ENCODE peak calls at places on chromosomes 1 and 21, in seven cellular contexts. I, M, L, P, U, C and Q are unnamed samples.

GRCh38 chr21:39385299-39386145 is 36.6 kb upstream of the HMGN1 start:
- DNase-seq in I (no peak), M (peak; percentile 90), L (no peak), P (peak; percentile 41), U (peak; percentile 90), C (peak; percentile 82), Q (peak; percentile 45)

GRCh38 chr1:232973652-232974611 is 23.5 kb downstream of the NTPCR start:
- DNase-seq in I (no peak), M (no peak), L (no peak), P (no peak), U (no peak), C (no peak), Q (no peak)

GRCh38 chr1:116558140-116558549 is 12.7 kb downstream of the CD58 start:
- DNase-seq in I (no peak), M (no peak), L (no peak), P (no peak), U (no peak), C (no peak), Q (no peak)

GRCh38 chr1:20661235-20662109 is at the start of gene DDOST:
- DNase-seq in I (peak; percentile 97), M (peak; percentile 97), L (peak; percentile 99), P (peak; percentile 90), U (peak; percentile 97), C (peak; percentile 94), Q (peak; percentile 99)

GRCh38 chr1:97603776-97604175 is 317.1 kb downstream of the DPYD start:
- DNase-seq in I (no peak), M (no peak), L (no peak), P (no peak), U (no peak), C (no peak), Q (no peak)

GRCh38 chr1:174114788-174115448 is 44.4 kb upstream of the RABGAP1L start:
- DNase-seq in I (peak; percentile 59), M (no peak), L (peak; percentile 87), P (no peak), U (peak; percentile 50), C (no peak), Q (peak; percentile 19)

GRCh38 chr1:27157194-27157593 is 2.3 kb upstream of the SLC9A1 start:
- DNase-seq in I (no peak), M (no peak), L (no peak), P (no peak), U (no peak), C (no peak), Q (no peak)

GRCh38 chr1:107668762-107669161 is 296.2 kb downstream of the VAV3 start:
- DNase-seq in I (no peak), M (no peak), L (no peak), P (no peak), U (no peak), C (no peak), Q (no peak)

GRCh38 chr1:193706763-193707162 is 520.4 kb upstream of the B3GALT2 start:
- DNase-seq in I (no peak), M (no peak), L (no peak), P (no peak), U (no peak), C (no peak), Q (no peak)

GRCh38 chr21:17782051-17782450 is 37.1 kb downstream of the C21orf91 start:
- DNase-seq in I (no peak), M (no peak), L (no peak), P (no peak), U (no peak), C (no peak), Q (no peak)

GRCh38 chr1:240611619-240612490 is at the start of gene GREM2:
- DNase-seq in I (peak; percentile 56), M (peak; percentile 58), L (peak; percentile 75), P (peak; percentile 19), U (peak; percentile 70), C (peak; percentile 77), Q (peak; percentile 55)

GRCh38 chr1:116435806-116436486 is 62.9 kb downstream of the ATP1A1 start:
- DNase-seq in I (no peak), M (no peak), L (no peak), P (no peak), U (no peak), C (no peak), Q (no peak)

GRCh38 chr1:183346276-183346732 is 71.9 kb downstream of the NMNAT2 start:
- DNase-seq in I (no peak), M (no peak), L (no peak), P (no peak), U (no peak), C (no peak), Q (no peak)

GRCh38 chr1:112298558-112298957 is 97.5 kb upstream of the CTTNBP2NL start:
- DNase-seq in I (peak; percentile 26), M (peak; percentile 62), L (peak; percentile 82), P (no peak), U (peak; percentile 58), C (no peak), Q (peak; percentile 76)

DNA sequence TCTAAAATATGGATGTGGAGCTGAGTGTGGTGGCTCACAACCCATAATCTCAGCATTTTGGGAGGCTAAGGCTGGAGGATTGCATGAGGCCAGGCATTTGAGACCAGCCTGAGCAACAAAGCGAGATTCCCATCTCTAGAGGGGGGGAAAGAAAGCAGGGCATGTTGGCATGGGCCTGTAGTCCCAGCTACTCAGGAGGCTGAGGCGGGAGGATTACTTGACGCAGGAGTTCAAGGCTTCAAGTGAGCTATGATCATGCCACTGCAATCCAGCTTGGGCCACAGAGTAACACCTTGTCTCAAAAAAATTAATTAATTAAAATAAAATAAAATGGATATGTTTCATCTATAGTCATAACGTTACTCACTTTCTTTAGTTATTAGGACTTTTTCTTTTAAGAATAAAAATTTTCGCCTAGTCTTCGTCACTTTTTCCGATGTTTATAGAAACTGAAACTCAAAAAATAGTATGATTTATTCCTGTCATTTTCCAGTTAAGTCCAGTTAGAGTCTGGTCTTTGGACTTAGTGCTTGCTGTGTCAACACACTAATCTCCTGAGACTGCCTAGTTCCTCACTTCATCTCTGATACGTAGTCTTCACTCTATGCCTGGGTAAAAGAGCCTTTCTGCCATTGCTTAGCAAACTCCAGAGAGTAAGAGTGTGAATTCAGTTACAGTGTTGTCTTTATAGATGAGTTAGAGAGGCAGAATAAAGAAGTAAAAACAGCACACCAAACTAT is 28.0 kb downstream of the IARS2 start:
- DNase-seq in I (no peak), M (no peak), L (no peak), P (no peak), U (peak; percentile 48), C (no peak), Q (no peak)
- H3K36me3 ChIP-seq in I (peaks cover 2% of the 10 kb centered on the region), M (peaks cover 32% of the 10 kb centered on the region), L (no peaks in the 10 kb centered on the region), P (peaks cover 14% of the 10 kb centered on the region), U (no peaks in the 10 kb centered on the region), C (no peaks in the 10 kb centered on the region), Q (peaks cover 13% of the 10 kb centered on the region)

DNA sequence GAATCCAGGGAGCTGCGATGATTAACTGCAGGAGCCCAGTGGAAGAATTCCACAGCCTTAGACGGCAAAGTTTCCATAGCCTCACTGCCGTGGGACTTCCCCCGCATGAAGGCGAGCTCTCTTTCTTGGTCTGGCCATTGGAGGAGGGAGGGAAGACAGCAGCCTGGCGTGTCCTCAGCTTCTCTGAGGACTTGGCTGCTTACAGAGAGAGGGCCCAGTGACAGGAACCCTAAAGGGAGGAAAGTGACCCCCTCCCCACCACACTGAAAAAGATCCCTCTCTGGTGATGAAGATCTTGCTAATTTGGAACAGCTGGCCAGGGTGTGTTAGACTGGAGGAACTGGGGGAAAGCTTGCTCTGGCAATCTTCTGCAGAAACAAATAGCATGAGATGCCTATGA is 41.0 kb downstream of the ATP2B4 start:
- DNase-seq in I (no peak), M (no peak), L (no peak), P (no peak), U (no peak), C (no peak), Q (no peak)
- H3K27ac ChIP-seq in I (no peak overlapping the region), M (peak overlapping the region; percentile 67), L (no peak overlapping the region), P (no peak overlapping the region), U (peak overlapping the region; percentile 26), C (no peak overlapping the region), Q (no peak overlapping the region)

DNA sequence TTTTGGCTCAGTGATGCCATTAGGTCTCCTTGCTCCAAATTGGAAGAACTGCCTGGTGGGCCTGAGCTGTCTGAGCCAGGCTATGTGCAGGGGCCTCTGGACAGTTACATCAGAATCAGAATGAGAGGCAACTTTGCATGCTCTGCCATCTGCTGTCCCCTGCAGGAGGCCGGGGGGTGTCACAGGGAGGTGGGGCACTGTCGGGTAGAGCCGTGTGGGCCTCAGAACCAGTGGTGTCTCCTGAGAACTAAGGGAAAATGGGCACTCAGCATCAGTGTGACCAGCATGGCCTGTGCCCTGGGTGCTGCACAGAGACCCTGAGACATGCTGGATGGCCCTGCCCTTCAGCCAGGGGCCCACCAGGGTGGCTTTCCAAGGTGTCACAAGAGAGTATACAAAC is 47.0 kb upstream of the COL6A1 start:
- DNase-seq in I (no peak), M (no peak), L (no peak), P (no peak), U (no peak), C (no peak), Q (no peak)
- H3K27me3 ChIP-seq in I (no peaks in the 10 kb centered on the region), M (peaks cover 5% of the 10 kb centered on the region), L (no peaks in the 10 kb centered on the region), P (peaks cover 4% of the 10 kb centered on the region), U (no peaks in the 10 kb centered on the region), C (no peaks in the 10 kb centered on the region), Q (no peaks in the 10 kb centered on the region)

DNA sequence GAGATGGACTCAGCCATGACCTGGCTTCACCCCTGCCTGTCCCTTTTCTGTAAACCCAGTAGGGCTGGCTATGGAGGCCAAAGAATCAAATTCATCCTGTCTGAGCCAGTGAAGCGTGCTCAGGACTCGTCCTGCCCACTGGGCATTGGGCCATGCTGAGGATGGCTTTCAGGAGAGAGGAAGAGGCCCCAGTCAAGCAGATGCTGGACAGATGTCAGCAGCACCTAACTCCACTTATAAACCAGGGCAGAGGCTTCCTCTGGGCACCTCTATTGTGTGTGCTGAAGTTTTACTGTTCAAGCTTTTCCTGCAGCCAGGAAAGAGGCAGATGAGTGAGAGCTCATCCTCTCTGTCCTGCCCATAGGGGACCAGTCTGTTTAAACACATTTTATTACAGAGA is 97.4 kb upstream of the GCLM start:
- DNase-seq in I (no peak), M (no peak), L (no peak), P (no peak), U (no peak), C (no peak), Q (no peak)
- H3K36me3 ChIP-seq in I (no peaks in the 10 kb centered on the region), M (no peaks in the 10 kb centered on the region), L (no peaks in the 10 kb centered on the region), P (no peaks in the 10 kb centered on the region), U (no peaks in the 10 kb centered on the region), C (no peaks in the 10 kb centered on the region), Q (no peaks in the 10 kb centered on the region)

GRCh38 chr1:192602757-192603156 is 27.2 kb downstream of the RGS1 start:
- DNase-seq in I (no peak), M (no peak), L (no peak), P (no peak), U (no peak), C (no peak), Q (no peak)
- H3K27ac ChIP-seq in I (no peak overlapping the region), M (no peak overlapping the region), L (no peak overlapping the region), P (no peak overlapping the region), U (no peak overlapping the region), C (no peak overlapping the region), Q (no peak overlapping the region)

GRCh38 chr21:42429856-42430255 is 26.2 kb downstream of the UBASH3A start:
- DNase-seq in I (no peak), M (no peak), L (peak; percentile 28), P (no peak), U (no peak), C (no peak), Q (no peak)
- H3K27me3 ChIP-seq in I (no peaks in the 10 kb centered on the region), M (no peaks in the 10 kb centered on the region), L (no peaks in the 10 kb centered on the region), P (no peaks in the 10 kb centered on the region), U (no peaks in the 10 kb centered on the region), C (no peaks in the 10 kb centered on the region), Q (no peaks in the 10 kb centered on the region)